ENCODE peak calls at places on chromosomes 3 and 15, in seven cellular contexts. S is IMR-90, C is H9, H is mesenchymal stem cell, J is H1, X is neuronal stem cell, D is trophoblast cell. R is an unnamed sample.

GRCh38 chr3:115165266-115165665 is 18.2 kb upstream of the ZBTB20 start:
- DNase-seq in J (no peak), S (no peak), D (no peak), H (no peak), C (no peak), X (no peak), R (no peak)

GRCh38 chr15:58558777-58559176 is 127.0 kb downstream of the LIPC start:
- DNase-seq in X (no peak), C (no peak), J (no peak), H (no peak), D (no peak), S (no peak), R (no peak)

GRCh38 chr3:171374661-171375285 is 85.4 kb downstream of the TNIK start:
- DNase-seq in H (peak; percentile 78), J (no peak), C (no peak), S (peak; percentile 85), D (peak; percentile 89), X (no peak), R (peak; percentile 83)

GRCh38 chr15:58530056-58530590 is 98.3 kb downstream of the LIPC start:
- DNase-seq in D (no peak), J (no peak), C (no peak), H (no peak), X (no peak), S (no peak), R (no peak)

GRCh38 chr15:68818088-68818670 is 2.5 kb downstream of the ANP32A start:
- DNase-seq in X (peak; percentile 66), D (peak; percentile 62), C (peak; percentile 43), J (peak; percentile 79), H (peak; percentile 81), S (peak; percentile 54), R (peak; percentile 84)

GRCh38 chr15:52424856-52425431 is 103.7 kb downstream of the MYO5A start:
- DNase-seq in S (no peak), D (no peak), X (no peak), H (no peak), J (no peak), C (no peak), R (no peak)

GRCh38 chr15:96670389-96670788 is 339.9 kb downstream of the NR2F2 start:
- DNase-seq in D (no peak), C (no peak), X (no peak), H (no peak), S (no peak), J (no peak), R (no peak)

GRCh38 chr3:169354774-169355501 is 308.6 kb downstream of the MECOM start:
- DNase-seq in J (no peak), X (peak; percentile 71), C (no peak), D (no peak), S (no peak), H (no peak), R (peak; percentile 67)

GRCh38 chr3:114231616-114232015 is 5.8 kb downstream of the ZNF80 start:
- DNase-seq in H (no peak), X (no peak), J (no peak), D (no peak), C (no peak), S (no peak), R (no peak)

GRCh38 chr3:134794950-134795775 is at the start of gene EPHB1:
- DNase-seq in C (peak; percentile 99), H (peak; percentile 82), S (peak; percentile 87), J (peak; percentile 92), D (peak; percentile 74), X (peak; percentile 96), R (peak; percentile 99)
- H2AK5ac ChIP-seq in C (no peak within 1 kb of the TSS), H (no peak within 1 kb of the TSS), S (no peak within 1 kb of the TSS), J (no peak within 1 kb of the TSS), D (no peak within 1 kb of the TSS), X (peak within 1 kb of the TSS; percentile 20), R (no peak within 1 kb of the TSS)

GRCh38 chr3:195183071-195183776 is 87.7 kb downstream of the XXYLT1 start:
- DNase-seq in D (no peak), C (no peak), H (no peak), X (no peak), S (no peak), J (no peak), R (peak; percentile 50)
- H2AK5ac ChIP-seq in D (no peak overlapping the region), C (no peak overlapping the region), H (peak overlapping the region; percentile 58), X (no peak overlapping the region), S (peak overlapping the region; percentile 53), J (no peak overlapping the region), R (no peak overlapping the region)

GRCh38 chr3:159144891-159145290 is 343.0 kb downstream of the MFSD1 start:
- DNase-seq in S (no peak), C (no peak), D (no peak), H (no peak), X (no peak), J (no peak), R (no peak)

GRCh38 chr3:159137966-159138365 is 336.1 kb downstream of the MFSD1 start:
- DNase-seq in C (no peak), D (no peak), J (no peak), X (no peak), S (no peak), H (peak; percentile 27), R (no peak)

GRCh38 chr3:159144472-159144871 is 342.6 kb downstream of the MFSD1 start:
- DNase-seq in S (no peak), C (no peak), H (peak; percentile 5), D (no peak), X (no peak), J (no peak), R (no peak)

DNA sequence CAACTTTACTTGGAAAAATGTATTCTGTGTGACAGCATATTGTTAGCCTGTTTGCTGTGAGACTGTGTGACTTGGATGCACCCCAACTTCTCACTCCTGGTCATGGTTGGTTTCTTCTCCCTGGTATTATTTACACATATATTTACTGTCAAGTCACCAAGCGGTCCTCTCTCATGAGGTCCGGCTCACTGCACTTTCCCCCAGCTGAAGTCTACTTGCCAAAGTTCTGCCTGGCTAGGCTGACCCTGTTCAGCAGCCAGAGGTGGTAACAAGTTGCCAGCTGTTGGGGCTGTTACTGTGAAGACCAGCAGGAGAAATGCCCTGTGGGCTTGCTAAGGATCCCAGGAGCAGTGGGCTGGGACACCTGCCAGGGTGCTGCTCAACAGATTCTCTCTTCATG is 337.5 kb downstream of the MFSD1 start:
- DNase-seq in X (no peak), D (no peak), C (no peak), H (no peak), J (no peak), S (no peak), R (no peak)
- H2AK5ac ChIP-seq in X (no peak overlapping the region), D (no peak overlapping the region), C (no peak overlapping the region), H (no peak overlapping the region), J (no peak overlapping the region), S (no peak overlapping the region), R (no peak overlapping the region)

GRCh38 chr15:84953726-84954125 is 27.9 kb upstream of the PDE8A start:
- DNase-seq in S (no peak), D (peak; percentile 81), C (no peak), H (no peak), J (no peak), X (no peak), R (no peak)

GRCh38 chr15:84953136-84953535 is 28.5 kb upstream of the PDE8A start:
- DNase-seq in J (no peak), H (peak; percentile 46), X (no peak), S (peak; percentile 57), D (peak; percentile 78), C (no peak), R (no peak)

GRCh38 chr15:84955089-84955848 is 26.4 kb upstream of the PDE8A start:
- DNase-seq in D (peak; percentile 80), S (peak; percentile 78), H (peak; percentile 81), J (peak; percentile 70), X (peak; percentile 15), C (peak; percentile 78), R (peak; percentile 83)

GRCh38 chr15:84960391-84961113 is 21.1 kb upstream of the PDE8A start:
- DNase-seq in J (no peak), S (no peak), D (no peak), H (no peak), C (peak; percentile 74), X (no peak), R (peak; percentile 67)

GRCh38 chr15:84956199-84956598 is 25.5 kb upstream of the PDE8A start:
- DNase-seq in J (no peak), D (no peak), H (no peak), C (no peak), X (no peak), S (no peak), R (no peak)
- H2AK5ac ChIP-seq in J (no peak overlapping the region), D (no peak overlapping the region), H (no peak overlapping the region), C (no peak overlapping the region), X (no peak overlapping the region), S (no peak overlapping the region), R (no peak overlapping the region)

DNA sequence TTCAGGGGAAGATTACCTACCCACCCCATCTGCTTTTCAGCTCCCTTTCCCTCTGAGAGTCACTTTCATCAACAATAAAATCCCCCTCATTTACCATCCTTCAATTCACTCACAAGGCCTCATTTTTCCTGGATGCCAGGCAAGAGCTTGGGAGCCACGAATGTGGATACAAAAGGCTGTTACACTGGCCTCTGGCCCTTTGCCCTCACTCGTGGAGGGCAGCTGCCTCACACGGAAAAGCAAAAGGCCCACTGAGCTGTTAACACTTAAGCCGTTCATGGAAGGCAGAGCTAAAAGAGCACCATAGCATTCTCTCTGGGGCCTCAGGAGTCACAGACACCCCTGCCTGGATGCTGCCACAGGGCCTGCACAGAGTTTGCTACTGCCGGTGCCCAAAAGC is 102.4 kb upstream of the TUSC7 start:
- DNase-seq in H (no peak), S (no peak), D (no peak), C (no peak), J (no peak), X (no peak), R (no peak)
- H2AK5ac ChIP-seq in H (no peak overlapping the region), S (no peak overlapping the region), D (no peak overlapping the region), C (no peak overlapping the region), J (no peak overlapping the region), X (no peak overlapping the region), R (no peak overlapping the region)

DNA sequence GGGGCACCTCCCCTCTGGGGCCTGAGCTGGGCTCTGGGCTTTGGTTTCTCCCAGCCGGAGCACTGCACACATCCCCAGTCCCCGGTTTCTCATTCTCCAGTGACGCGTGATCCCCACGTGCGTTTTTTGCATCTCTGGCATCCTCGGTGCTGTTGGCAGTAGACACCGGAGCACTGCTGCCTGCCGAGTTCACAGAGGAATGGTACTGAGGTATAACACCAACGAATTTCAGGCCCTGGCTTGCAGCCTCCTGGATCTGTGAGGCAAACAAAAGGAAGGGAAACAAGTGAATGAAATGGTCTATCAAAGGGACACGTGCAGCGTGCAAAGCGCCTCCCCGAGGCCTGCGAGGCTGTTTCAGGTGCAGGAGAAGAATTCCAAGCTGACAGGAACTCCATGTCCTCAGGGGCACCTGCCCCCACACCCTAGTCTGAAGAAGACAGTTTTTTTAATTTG is 112.9 kb downstream of the OXNAD1 start:
- DNase-seq in S (no peak), H (no peak), J (no peak), D (no peak), X (no peak), C (no peak), R (no peak)
- H2AK5ac ChIP-seq in S (peak overlapping the region; percentile 67), H (no peak overlapping the region), J (no peak overlapping the region), D (no peak overlapping the region), X (no peak overlapping the region), C (no peak overlapping the region), R (no peak overlapping the region)

DNA sequence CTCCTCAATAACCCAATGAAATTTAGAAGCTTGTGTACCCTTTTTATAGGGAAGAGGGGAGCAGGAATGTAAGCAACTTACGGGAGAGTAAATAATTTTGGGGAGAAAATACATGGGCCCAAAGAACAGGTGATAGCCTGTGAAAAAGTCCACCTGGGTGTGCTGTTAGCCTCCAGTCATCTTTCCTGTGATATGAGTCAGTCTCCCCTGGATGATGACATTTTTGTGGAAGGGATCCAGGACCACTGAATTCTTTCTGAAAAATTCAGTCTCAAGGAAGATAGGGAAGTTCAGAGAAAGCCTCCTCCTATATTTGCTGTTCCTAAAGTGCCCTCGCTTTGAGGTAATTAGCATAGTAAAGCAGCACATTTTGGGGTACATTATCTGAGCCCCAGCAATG is 149.8 kb downstream of the SQOR start:
- DNase-seq in X (no peak), D (no peak), J (no peak), H (no peak), C (no peak), S (no peak), R (no peak)
- H2AK5ac ChIP-seq in X (no peak overlapping the region), D (no peak overlapping the region), J (no peak overlapping the region), H (no peak overlapping the region), C (no peak overlapping the region), S (no peak overlapping the region), R (no peak overlapping the region)